ENCODE peak calls at places on chromosomes 7 and 10, in ten cellular contexts. One of them, this sample, is unnamed.

GRCh38 chr10:57300718-57301117 is 939.7 kb upstream of the ZWINT start:
- DNase-seq in Peyer's patch: no peak
- DNase-seq in lower leg skin: no peak
- DNase-seq in prostate gland: no peak
- DNase-seq in A549: no peak
- DNase-seq in spleen: no peak
- DNase-seq in gastrocnemius medialis: no peak
- DNase-seq in ovary: no peak
- DNase-seq in breast epithelium: no peak
- DNase-seq in sigmoid colon: no peak
- DNase-seq in this sample: no peak

GRCh38 chr10:98446121-98446655 is 547 bp downstream of the HPS1 start:
- DNase-seq in breast epithelium: no peak
- DNase-seq in Peyer's patch: peak
- DNase-seq in gastrocnemius medialis: no peak
- DNase-seq in spleen: peak
- DNase-seq in lower leg skin: peak
- DNase-seq in prostate gland: no peak
- DNase-seq in sigmoid colon: peak
- DNase-seq in A549: peak
- DNase-seq in ovary: peak
- DNase-seq in this sample: peak

GRCh38 chr7:131285558-131285957 is 42.1 kb upstream of the MKLN1 start:
- DNase-seq in breast epithelium: no peak
- DNase-seq in lower leg skin: no peak
- DNase-seq in gastrocnemius medialis: peak
- DNase-seq in sigmoid colon: no peak
- DNase-seq in Peyer's patch: no peak
- DNase-seq in spleen: no peak
- DNase-seq in A549: no peak
- DNase-seq in prostate gland: no peak
- DNase-seq in ovary: no peak
- DNase-seq in this sample: no peak

GRCh38 chr7:74057216-74057925 is 26.2 kb upstream of the LIMK1 start:
- DNase-seq in sigmoid colon: no peak
- DNase-seq in gastrocnemius medialis: no peak
- DNase-seq in spleen: no peak
- DNase-seq in prostate gland: no peak
- DNase-seq in breast epithelium: no peak
- DNase-seq in lower leg skin: no peak
- DNase-seq in ovary: no peak
- DNase-seq in A549: no peak
- DNase-seq in Peyer's patch: no peak
- DNase-seq in this sample: no peak

GRCh38 chr7:22549667-22550513 is 49.9 kb upstream of the STEAP1B start:
- DNase-seq in spleen: peak
- DNase-seq in gastrocnemius medialis: no peak
- DNase-seq in sigmoid colon: peak
- DNase-seq in lower leg skin: no peak
- DNase-seq in breast epithelium: no peak
- DNase-seq in prostate gland: no peak
- DNase-seq in Peyer's patch: peak
- DNase-seq in A549: no peak
- DNase-seq in ovary: no peak
- DNase-seq in this sample: no peak

GRCh38 chr10:103276251-103276936 is 544 bp upstream of the INA start:
- DNase-seq in breast epithelium: no peak
- DNase-seq in ovary: no peak
- DNase-seq in Peyer's patch: no peak
- DNase-seq in A549: no peak
- DNase-seq in lower leg skin: no peak
- DNase-seq in spleen: no peak
- DNase-seq in prostate gland: no peak
- DNase-seq in gastrocnemius medialis: no peak
- DNase-seq in sigmoid colon: no peak
- DNase-seq in this sample: no peak

GRCh38 chr10:63812491-63812890 is 291.3 kb downstream of the REEP3 start:
- DNase-seq in prostate gland: no peak
- DNase-seq in spleen: no peak
- DNase-seq in A549: no peak
- DNase-seq in lower leg skin: no peak
- DNase-seq in ovary: no peak
- DNase-seq in gastrocnemius medialis: no peak
- DNase-seq in breast epithelium: no peak
- DNase-seq in Peyer's patch: no peak
- DNase-seq in sigmoid colon: no peak
- DNase-seq in this sample: no peak

GRCh38 chr10:117253908-117254307 is 13.0 kb downstream of the SLC18A2 start:
- DNase-seq in Peyer's patch: no peak
- DNase-seq in sigmoid colon: no peak
- DNase-seq in gastrocnemius medialis: no peak
- DNase-seq in A549: no peak
- DNase-seq in breast epithelium: no peak
- DNase-seq in spleen: no peak
- DNase-seq in lower leg skin: peak
- DNase-seq in ovary: no peak
- DNase-seq in prostate gland: no peak
- DNase-seq in this sample: no peak

GRCh38 chr10:25280076-25280475 is 105.3 kb downstream of the GPR158 start:
- DNase-seq in A549: no peak
- DNase-seq in spleen: no peak
- DNase-seq in Peyer's patch: no peak
- DNase-seq in gastrocnemius medialis: no peak
- DNase-seq in lower leg skin: no peak
- DNase-seq in breast epithelium: no peak
- DNase-seq in sigmoid colon: no peak
- DNase-seq in prostate gland: no peak
- DNase-seq in ovary: no peak
- DNase-seq in this sample: no peak

GRCh38 chr10:103739039-103739764 is 116.2 kb downstream of the SH3PXD2A start:
- DNase-seq in ovary: peak
- DNase-seq in gastrocnemius medialis: no peak
- DNase-seq in A549: no peak
- DNase-seq in prostate gland: peak
- DNase-seq in sigmoid colon: peak
- DNase-seq in lower leg skin: no peak
- DNase-seq in breast epithelium: no peak
- DNase-seq in Peyer's patch: peak
- DNase-seq in spleen: no peak
- DNase-seq in this sample: peak

GRCh38 chr7:155610633-155611193 is 33.7 kb upstream of the RBM33 start:
- DNase-seq in sigmoid colon: no peak
- DNase-seq in lower leg skin: peak
- DNase-seq in prostate gland: no peak
- DNase-seq in A549: no peak
- DNase-seq in ovary: no peak
- DNase-seq in gastrocnemius medialis: no peak
- DNase-seq in breast epithelium: no peak
- DNase-seq in spleen: peak
- DNase-seq in Peyer's patch: no peak
- DNase-seq in this sample: no peak

GRCh38 chr7:87474046-87474445 is 1.4 kb downstream of the ABCB4 start:
- DNase-seq in prostate gland: no peak
- DNase-seq in Peyer's patch: no peak
- DNase-seq in spleen: no peak
- DNase-seq in gastrocnemius medialis: no peak
- DNase-seq in A549: no peak
- DNase-seq in sigmoid colon: no peak
- DNase-seq in breast epithelium: no peak
- DNase-seq in lower leg skin: no peak
- DNase-seq in ovary: no peak
- DNase-seq in this sample: no peak

GRCh38 chr7:87476179-87476557 is 688 bp upstream of the ABCB4 start:
- DNase-seq in gastrocnemius medialis: no peak
- DNase-seq in A549: no peak
- DNase-seq in sigmoid colon: no peak
- DNase-seq in spleen: no peak
- DNase-seq in prostate gland: no peak
- DNase-seq in Peyer's patch: no peak
- DNase-seq in breast epithelium: no peak
- DNase-seq in lower leg skin: no peak
- DNase-seq in ovary: no peak
- DNase-seq in this sample: no peak

GRCh38 chr7:87475359-87476178 is at the start of gene ABCB4:
- DNase-seq in lower leg skin: no peak
- DNase-seq in spleen: peak
- DNase-seq in Peyer's patch: peak
- DNase-seq in sigmoid colon: no peak
- DNase-seq in breast epithelium: no peak
- DNase-seq in A549: no peak
- DNase-seq in ovary: peak
- DNase-seq in gastrocnemius medialis: no peak
- DNase-seq in prostate gland: no peak
- DNase-seq in this sample: no peak

GRCh38 chr7:87473192-87473591 is 2.3 kb downstream of the ABCB4 start:
- DNase-seq in Peyer's patch: no peak
- DNase-seq in prostate gland: no peak
- DNase-seq in A549: no peak
- DNase-seq in spleen: no peak
- DNase-seq in lower leg skin: no peak
- DNase-seq in gastrocnemius medialis: no peak
- DNase-seq in ovary: no peak
- DNase-seq in breast epithelium: no peak
- DNase-seq in sigmoid colon: no peak
- DNase-seq in this sample: no peak

DNA sequence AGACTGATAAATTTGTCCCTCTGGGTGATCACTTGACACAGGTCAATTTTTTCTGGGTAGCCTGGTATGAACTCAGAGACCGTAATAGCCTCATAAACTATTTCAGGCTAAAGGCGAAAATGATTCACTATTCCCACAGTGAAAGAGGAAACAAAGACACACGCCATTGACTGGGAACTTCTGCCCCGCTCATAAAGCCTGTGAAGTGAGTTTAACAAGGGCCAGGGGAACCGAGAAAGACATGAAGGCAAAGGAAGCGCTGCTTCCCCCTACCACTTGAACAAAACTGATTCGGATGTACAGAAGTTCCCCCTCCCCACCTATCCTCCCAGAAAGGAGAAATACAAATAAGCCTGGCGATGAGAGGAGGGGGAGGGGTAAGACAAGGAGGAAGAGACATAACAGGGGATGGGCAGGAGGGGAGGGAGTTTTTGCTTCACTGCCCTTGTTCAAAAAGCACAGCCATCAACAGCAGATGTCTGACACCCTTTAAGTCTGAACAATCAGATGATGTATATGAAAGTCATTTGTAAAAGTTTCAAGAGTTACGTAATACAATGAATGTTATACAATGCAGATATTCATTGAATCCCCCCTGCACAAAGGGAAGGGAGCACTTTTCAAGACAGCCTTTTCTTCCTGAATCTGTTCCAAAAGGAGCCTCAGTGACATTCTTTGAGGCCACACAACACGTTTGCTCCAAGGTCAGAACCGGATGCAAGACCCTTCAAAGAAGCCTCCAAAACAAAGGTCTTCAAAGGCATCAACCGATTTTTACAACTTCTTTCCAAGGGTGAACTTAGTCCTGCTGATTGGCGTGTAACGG is 734 bp downstream of the ABCB4 start:
- DNase-seq in A549: no peak
- DNase-seq in gastrocnemius medialis: no peak
- DNase-seq in ovary: no peak
- DNase-seq in sigmoid colon: no peak
- DNase-seq in lower leg skin: no peak
- DNase-seq in Peyer's patch: peak
- DNase-seq in spleen: no peak
- DNase-seq in prostate gland: no peak
- DNase-seq in breast epithelium: no peak
- DNase-seq in this sample: no peak
- TF ChIP-seq POLR2A in A549: no peak
- TF ChIP-seq POLR2A in gastrocnemius medialis: no peak
- TF ChIP-seq POLR2A in ovary: no peak
- TF ChIP-seq POLR2A in sigmoid colon: no peak
- TF ChIP-seq POLR2A in lower leg skin: no peak
- TF ChIP-seq POLR2A in Peyer's patch: no peak
- TF ChIP-seq POLR2A in spleen: no peak
- TF ChIP-seq POLR2A in prostate gland: no peak
- TF ChIP-seq POLR2A in breast epithelium: no peak
- TF ChIP-seq POLR2A in this sample: no peak

GRCh38 chr7:129605960-129606644 is 5.4 kb upstream of the NRF1 start:
- DNase-seq in ovary: no peak
- DNase-seq in spleen: no peak
- DNase-seq in gastrocnemius medialis: no peak
- DNase-seq in Peyer's patch: no peak
- DNase-seq in sigmoid colon: no peak
- DNase-seq in prostate gland: no peak
- DNase-seq in lower leg skin: no peak
- DNase-seq in A549: no peak
- DNase-seq in breast epithelium: no peak
- DNase-seq in this sample: no peak
- TF ChIP-seq POLR2A in ovary: no peak
- TF ChIP-seq POLR2A in spleen: no peak
- TF ChIP-seq POLR2A in gastrocnemius medialis: no peak
- TF ChIP-seq POLR2A in Peyer's patch: no peak
- TF ChIP-seq POLR2A in sigmoid colon: no peak
- TF ChIP-seq POLR2A in prostate gland: no peak
- TF ChIP-seq POLR2A in lower leg skin: no peak
- TF ChIP-seq POLR2A in A549: no peak
- TF ChIP-seq POLR2A in breast epithelium: no peak
- TF ChIP-seq POLR2A in this sample: no peak

DNA sequence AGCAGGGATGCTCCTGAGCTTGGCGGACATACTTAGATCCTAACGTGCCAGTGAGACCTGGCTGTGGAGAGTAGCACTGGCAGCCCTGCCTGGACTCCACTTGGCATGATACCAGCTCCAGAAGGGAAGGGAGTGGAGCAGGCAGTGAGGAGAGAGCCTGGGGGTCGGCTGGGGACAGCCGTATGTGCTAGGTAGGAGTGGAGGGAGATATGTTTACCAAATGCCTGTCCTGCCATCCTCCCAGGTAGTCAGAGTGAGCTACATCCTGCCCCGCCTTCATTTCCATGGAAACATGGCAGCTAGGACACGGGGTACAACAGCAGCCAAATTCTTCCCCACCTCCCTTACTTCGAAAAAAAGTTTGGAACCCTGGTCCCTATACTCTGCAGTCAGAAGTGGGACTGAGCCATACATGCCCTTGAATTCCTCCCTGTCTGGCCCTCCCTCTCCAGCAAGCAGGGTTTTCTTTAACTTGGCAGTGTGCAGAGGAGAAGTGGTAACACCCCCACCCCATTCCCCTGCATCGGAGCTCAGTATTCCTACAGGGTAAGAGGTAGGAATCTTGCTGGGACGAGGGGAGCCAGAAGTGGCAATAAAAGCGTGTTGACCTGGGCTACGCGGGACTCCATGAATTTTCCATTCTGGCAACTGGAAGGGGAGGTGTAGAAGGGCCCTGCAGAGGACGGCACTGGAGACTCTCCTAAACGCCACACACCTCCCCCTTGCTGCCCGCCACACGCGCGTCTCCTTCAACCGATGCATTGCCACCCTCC is 20.0 kb upstream of the SMO start:
- DNase-seq in prostate gland: peak
- DNase-seq in lower leg skin: no peak
- DNase-seq in A549: no peak
- DNase-seq in ovary: no peak
- DNase-seq in spleen: no peak
- DNase-seq in gastrocnemius medialis: no peak
- DNase-seq in breast epithelium: no peak
- DNase-seq in sigmoid colon: no peak
- DNase-seq in Peyer's patch: no peak
- DNase-seq in this sample: no peak
- TF ChIP-seq POLR2A in prostate gland: no peak
- TF ChIP-seq POLR2A in lower leg skin: no peak
- TF ChIP-seq POLR2A in A549: no peak
- TF ChIP-seq POLR2A in ovary: no peak
- TF ChIP-seq POLR2A in spleen: no peak
- TF ChIP-seq POLR2A in gastrocnemius medialis: no peak
- TF ChIP-seq POLR2A in breast epithelium: no peak
- TF ChIP-seq POLR2A in sigmoid colon: no peak
- TF ChIP-seq POLR2A in Peyer's patch: no peak
- TF ChIP-seq POLR2A in this sample: no peak

GRCh38 chr7:13990984-13991790 is 1.7 kb upstream of the ETV1 start:
- DNase-seq in spleen: peak
- DNase-seq in sigmoid colon: peak
- DNase-seq in Peyer's patch: peak
- DNase-seq in prostate gland: peak
- DNase-seq in gastrocnemius medialis: peak
- DNase-seq in ovary: peak
- DNase-seq in breast epithelium: peak
- DNase-seq in A549: peak
- DNase-seq in lower leg skin: peak
- DNase-seq in this sample: peak
- TF ChIP-seq POLR2A in spleen: no peak
- TF ChIP-seq POLR2A in sigmoid colon: no peak
- TF ChIP-seq POLR2A in Peyer's patch: no peak
- TF ChIP-seq POLR2A in prostate gland: peak
- TF ChIP-seq POLR2A in gastrocnemius medialis: no peak
- TF ChIP-seq POLR2A in ovary: no peak
- TF ChIP-seq POLR2A in breast epithelium: peak
- TF ChIP-seq POLR2A in A549: no peak
- TF ChIP-seq POLR2A in lower leg skin: no peak
- TF ChIP-seq POLR2A in this sample: peak